ENCODE peak calls at places on chromosomes 1 and 21, in seven cellular contexts. One of them, this sample, is unnamed.

GRCh38 chr1:10787274-10787673 is 9.2 kb downstream of the CASZ1 start:
- DNase-seq in CD4-positive, alpha-beta T cell: no peak
- DNase-seq in skeletal muscle cell: no peak
- DNase-seq in H9: no peak
- DNase-seq in T-helper 2 cell: no peak
- DNase-seq in pancreas: no peak
- DNase-seq in activated naive CD4-positive, alpha-beta T cell treated with Interleukin-2 at 50 U/mL for 16 hours: no peak
- DNase-seq in this sample: no peak

GRCh38 chr1:227897704-227898438 is 49.9 kb downstream of the WNT9A start:
- DNase-seq in T-helper 2 cell: no peak
- DNase-seq in CD4-positive, alpha-beta T cell: no peak
- DNase-seq in skeletal muscle cell: no peak
- DNase-seq in activated naive CD4-positive, alpha-beta T cell treated with Interleukin-2 at 50 U/mL for 16 hours: no peak
- DNase-seq in H9: peak
- DNase-seq in pancreas: no peak
- DNase-seq in this sample: no peak

GRCh38 chr1:20486457-20487235 is 636 bp upstream of the CAMK2N1 start:
- DNase-seq in H9: peak
- DNase-seq in activated naive CD4-positive, alpha-beta T cell treated with Interleukin-2 at 50 U/mL for 16 hours: no peak
- DNase-seq in pancreas: peak
- DNase-seq in T-helper 2 cell: no peak
- DNase-seq in CD4-positive, alpha-beta T cell: no peak
- DNase-seq in skeletal muscle cell: no peak
- DNase-seq in this sample: peak

GRCh38 chr1:32500387-32501209 is 35.7 kb downstream of the ZBTB8B start:
- DNase-seq in T-helper 2 cell: no peak
- DNase-seq in activated naive CD4-positive, alpha-beta T cell treated with Interleukin-2 at 50 U/mL for 16 hours: peak
- DNase-seq in pancreas: peak
- DNase-seq in CD4-positive, alpha-beta T cell: no peak
- DNase-seq in skeletal muscle cell: no peak
- DNase-seq in H9: peak
- DNase-seq in this sample: peak

GRCh38 chr21:32298148-32298559 is 501 bp upstream of the MRAP start:
- DNase-seq in skeletal muscle cell: no peak
- DNase-seq in pancreas: no peak
- DNase-seq in T-helper 2 cell: no peak
- DNase-seq in H9: no peak
- DNase-seq in activated naive CD4-positive, alpha-beta T cell treated with Interleukin-2 at 50 U/mL for 16 hours: no peak
- DNase-seq in CD4-positive, alpha-beta T cell: no peak
- DNase-seq in this sample: no peak

GRCh38 chr1:183807549-183808168 is 2.7 kb downstream of the RGL1 start:
- DNase-seq in CD4-positive, alpha-beta T cell: no peak
- DNase-seq in activated naive CD4-positive, alpha-beta T cell treated with Interleukin-2 at 50 U/mL for 16 hours: no peak
- DNase-seq in H9: no peak
- DNase-seq in T-helper 2 cell: no peak
- DNase-seq in pancreas: no peak
- DNase-seq in skeletal muscle cell: peak
- DNase-seq in this sample: no peak

GRCh38 chr1:240310226-240310925 is 218.7 kb downstream of the FMN2 start:
- DNase-seq in T-helper 2 cell: no peak
- DNase-seq in skeletal muscle cell: peak
- DNase-seq in CD4-positive, alpha-beta T cell: no peak
- DNase-seq in pancreas: no peak
- DNase-seq in H9: no peak
- DNase-seq in activated naive CD4-positive, alpha-beta T cell treated with Interleukin-2 at 50 U/mL for 16 hours: no peak
- DNase-seq in this sample: no peak

GRCh38 chr1:227947425-227947677 is 381 bp downstream of the WNT9A start:
- DNase-seq in pancreas: no peak
- DNase-seq in activated naive CD4-positive, alpha-beta T cell treated with Interleukin-2 at 50 U/mL for 16 hours: no peak
- DNase-seq in H9: peak
- DNase-seq in T-helper 2 cell: no peak
- DNase-seq in skeletal muscle cell: no peak
- DNase-seq in CD4-positive, alpha-beta T cell: no peak
- DNase-seq in this sample: no peak

GRCh38 chr1:43367904-43368645 is at the start of gene ELOVL1:
- DNase-seq in T-helper 2 cell: peak
- DNase-seq in pancreas: peak
- DNase-seq in H9: peak
- DNase-seq in activated naive CD4-positive, alpha-beta T cell treated with Interleukin-2 at 50 U/mL for 16 hours: peak
- DNase-seq in skeletal muscle cell: peak
- DNase-seq in CD4-positive, alpha-beta T cell: peak
- DNase-seq in this sample: peak

GRCh38 chr1:23208527-23208926 is 8.8 kb downstream of the HTR1D start:
- DNase-seq in pancreas: no peak
- DNase-seq in CD4-positive, alpha-beta T cell: no peak
- DNase-seq in H9: no peak
- DNase-seq in T-helper 2 cell: no peak
- DNase-seq in skeletal muscle cell: no peak
- DNase-seq in activated naive CD4-positive, alpha-beta T cell treated with Interleukin-2 at 50 U/mL for 16 hours: no peak
- DNase-seq in this sample: no peak

GRCh38 chr1:214976665-214977064 is 105.9 kb upstream of the KCNK2 start:
- DNase-seq in CD4-positive, alpha-beta T cell: no peak
- DNase-seq in skeletal muscle cell: no peak
- DNase-seq in T-helper 2 cell: no peak
- DNase-seq in pancreas: no peak
- DNase-seq in activated naive CD4-positive, alpha-beta T cell treated with Interleukin-2 at 50 U/mL for 16 hours: no peak
- DNase-seq in H9: peak
- DNase-seq in this sample: no peak

GRCh38 chr21:36707763-36708511 is 9.0 kb downstream of the SIM2 start:
- DNase-seq in pancreas: no peak
- DNase-seq in T-helper 2 cell: no peak
- DNase-seq in skeletal muscle cell: no peak
- DNase-seq in CD4-positive, alpha-beta T cell: no peak
- DNase-seq in H9: no peak
- DNase-seq in activated naive CD4-positive, alpha-beta T cell treated with Interleukin-2 at 50 U/mL for 16 hours: no peak
- DNase-seq in this sample: no peak

GRCh38 chr1:8903908-8904650 is 25.6 kb upstream of the ENO1 start:
- DNase-seq in T-helper 2 cell: no peak
- DNase-seq in activated naive CD4-positive, alpha-beta T cell treated with Interleukin-2 at 50 U/mL for 16 hours: no peak
- DNase-seq in pancreas: peak
- DNase-seq in H9: no peak
- DNase-seq in skeletal muscle cell: peak
- DNase-seq in CD4-positive, alpha-beta T cell: no peak
- DNase-seq in this sample: peak

GRCh38 chr1:7325254-7325653 is 445.8 kb upstream of the VAMP3 start:
- DNase-seq in pancreas: no peak
- DNase-seq in CD4-positive, alpha-beta T cell: no peak
- DNase-seq in T-helper 2 cell: no peak
- DNase-seq in H9: peak
- DNase-seq in activated naive CD4-positive, alpha-beta T cell treated with Interleukin-2 at 50 U/mL for 16 hours: no peak
- DNase-seq in skeletal muscle cell: no peak
- DNase-seq in this sample: no peak

GRCh38 chr1:221708987-221709386 is 32.9 kb downstream of the DUSP10 start:
- DNase-seq in T-helper 2 cell: peak
- DNase-seq in skeletal muscle cell: peak
- DNase-seq in H9: no peak
- DNase-seq in activated naive CD4-positive, alpha-beta T cell treated with Interleukin-2 at 50 U/mL for 16 hours: peak
- DNase-seq in CD4-positive, alpha-beta T cell: peak
- DNase-seq in pancreas: peak
- DNase-seq in this sample: no peak

This sample was measured in iPS-NIHi11.